ENCODE peak calls at places on chromosomes 7 and 10, in five cellular contexts. One of them, this sample, is unnamed.

GRCh38 chr10:126373982-126374381 is 14.3 kb downstream of the ADAM12 start:
- DNase-seq in mucosa of descending colon: no peak
- DNase-seq in ovary: no peak
- DNase-seq in A549: no peak
- DNase-seq in skeletal muscle cell: no peak
- DNase-seq in this sample: no peak

GRCh38 chr7:155195939-155196523 is 101.6 kb upstream of the INSIG1 start:
- DNase-seq in mucosa of descending colon: no peak
- DNase-seq in ovary: no peak
- DNase-seq in A549: no peak
- DNase-seq in skeletal muscle cell: no peak
- DNase-seq in this sample: no peak

GRCh38 chr7:40822861-40823260 is 688.1 kb downstream of the SUGCT start:
- DNase-seq in mucosa of descending colon: no peak
- DNase-seq in ovary: no peak
- DNase-seq in A549: no peak
- DNase-seq in skeletal muscle cell: no peak
- DNase-seq in this sample: no peak

GRCh38 chr7:80392229-80393169 is 119.4 kb downstream of the GNAT3 start:
- DNase-seq in mucosa of descending colon: no peak
- DNase-seq in ovary: no peak
- DNase-seq in A549: peak
- DNase-seq in skeletal muscle cell: no peak
- DNase-seq in this sample: no peak

GRCh38 chr7:148645948-148646347 is 52.8 kb upstream of the CUL1 start:
- DNase-seq in mucosa of descending colon: no peak
- DNase-seq in ovary: no peak
- DNase-seq in A549: no peak
- DNase-seq in skeletal muscle cell: no peak
- DNase-seq in this sample: no peak

GRCh38 chr10:78577673-78578072 is 491.1 kb upstream of the ZMIZ1 start:
- DNase-seq in mucosa of descending colon: no peak
- DNase-seq in ovary: no peak
- DNase-seq in A549: no peak
- DNase-seq in skeletal muscle cell: no peak
- DNase-seq in this sample: no peak

GRCh38 chr10:117663750-117664149 is 121.2 kb downstream of the EMX2 start:
- DNase-seq in mucosa of descending colon: no peak
- DNase-seq in ovary: peak
- DNase-seq in A549: peak
- DNase-seq in skeletal muscle cell: peak
- DNase-seq in this sample: no peak

GRCh38 chr10:43194266-43194665 is 56.0 kb downstream of the CSGALNACT2 start:
- DNase-seq in mucosa of descending colon: no peak
- DNase-seq in ovary: no peak
- DNase-seq in A549: no peak
- DNase-seq in skeletal muscle cell: no peak
- DNase-seq in this sample: no peak

GRCh38 chr7:7795203-7795602 is 76.8 kb upstream of the RPA3 start:
- DNase-seq in mucosa of descending colon: no peak
- DNase-seq in ovary: no peak
- DNase-seq in A549: no peak
- DNase-seq in skeletal muscle cell: no peak
- DNase-seq in this sample: no peak

GRCh38 chr10:3807221-3807927 is 22.4 kb upstream of the KLF6 start:
- DNase-seq in mucosa of descending colon: peak
- DNase-seq in ovary: no peak
- DNase-seq in A549: no peak
- DNase-seq in skeletal muscle cell: no peak
- DNase-seq in this sample: no peak

GRCh38 chr10:7192041-7192440 is 218.8 kb downstream of the SFMBT2 start:
- DNase-seq in mucosa of descending colon: no peak
- DNase-seq in ovary: no peak
- DNase-seq in A549: no peak
- DNase-seq in skeletal muscle cell: no peak
- DNase-seq in this sample: no peak

GRCh38 chr7:42831051-42831952 is 80.6 kb downstream of the C7orf25 start:
- DNase-seq in mucosa of descending colon: no peak
- DNase-seq in ovary: peak
- DNase-seq in A549: no peak
- DNase-seq in skeletal muscle cell: peak
- DNase-seq in this sample: peak

GRCh38 chr7:140230862-140231778 is 54.3 kb upstream of the KDM7A start:
- DNase-seq in mucosa of descending colon: peak
- DNase-seq in ovary: no peak
- DNase-seq in A549: peak
- DNase-seq in skeletal muscle cell: no peak
- DNase-seq in this sample: peak

GRCh38 chr7:930975-931758 is 23.3 kb downstream of the ADAP1 start:
- DNase-seq in mucosa of descending colon: peak
- DNase-seq in ovary: no peak
- DNase-seq in A549: no peak
- DNase-seq in skeletal muscle cell: no peak
- DNase-seq in this sample: no peak

GRCh38 chr10:11245095-11245479 is 227.4 kb downstream of the CELF2 start:
- DNase-seq in mucosa of descending colon: no peak
- DNase-seq in ovary: no peak
- DNase-seq in A549: no peak
- DNase-seq in skeletal muscle cell: no peak
- DNase-seq in this sample: no peak

GRCh38 chr7:90209776-90210175 is 1.8 kb upstream of the STEAP2 start:
- DNase-seq in mucosa of descending colon: no peak
- DNase-seq in ovary: no peak
- DNase-seq in A549: no peak
- DNase-seq in skeletal muscle cell: no peak
- DNase-seq in this sample: no peak

GRCh38 chr7:48537561-48537960 is 366.3 kb downstream of the ABCA13 start:
- DNase-seq in mucosa of descending colon: no peak
- DNase-seq in ovary: no peak
- DNase-seq in A549: no peak
- DNase-seq in skeletal muscle cell: no peak
- DNase-seq in this sample: no peak

GRCh38 chr7:43467406-43467805 is 115.5 kb upstream of the STK17A start:
- DNase-seq in mucosa of descending colon: no peak
- DNase-seq in ovary: no peak
- DNase-seq in A549: no peak
- DNase-seq in skeletal muscle cell: no peak
- DNase-seq in this sample: no peak

GRCh38 chr7:17706734-17707133 is 233.6 kb downstream of the SNX13 start:
- DNase-seq in mucosa of descending colon: no peak
- DNase-seq in ovary: peak
- DNase-seq in A549: peak
- DNase-seq in skeletal muscle cell: peak
- DNase-seq in this sample: peak

GRCh38 chr10:78471723-78472541 is 438.3 kb downstream of the RPS24 start:
- DNase-seq in mucosa of descending colon: no peak
- DNase-seq in ovary: peak
- DNase-seq in A549: no peak
- DNase-seq in skeletal muscle cell: no peak
- DNase-seq in this sample: no peak

GRCh38 chr7:19392246-19392645 is 247.0 kb upstream of the FERD3L start:
- DNase-seq in mucosa of descending colon: no peak
- DNase-seq in ovary: no peak
- DNase-seq in A549: no peak
- DNase-seq in skeletal muscle cell: peak
- DNase-seq in this sample: no peak

GRCh38 chr7:139022286-139022685 is 13.6 kb downstream of the ZC3HAV1L start:
- DNase-seq in mucosa of descending colon: no peak
- DNase-seq in ovary: no peak
- DNase-seq in A549: no peak
- DNase-seq in skeletal muscle cell: no peak
- DNase-seq in this sample: no peak

DNA sequence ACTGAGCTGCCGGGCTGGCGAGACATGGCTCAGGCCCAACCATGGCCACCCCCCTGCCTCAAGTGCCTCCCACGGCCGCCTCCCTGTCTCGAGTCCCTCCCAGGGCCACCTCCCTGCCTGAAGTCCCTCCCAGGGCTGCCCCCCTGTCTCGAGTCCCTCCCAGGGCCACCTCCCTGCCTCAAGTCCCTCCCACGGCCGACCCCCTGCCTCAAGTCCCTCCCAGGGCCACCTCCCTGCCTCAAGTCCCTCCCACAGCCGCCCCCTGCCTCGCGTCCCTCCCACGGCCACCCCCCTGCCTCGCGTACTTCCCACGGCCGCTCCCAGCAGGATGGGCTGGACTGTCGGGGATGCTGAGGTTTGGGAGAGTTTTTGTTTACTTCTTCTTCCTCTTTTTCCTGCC is 462.5 kb downstream of the PTPRN2 start:
- DNase-seq in mucosa of descending colon: no peak
- DNase-seq in ovary: no peak
- DNase-seq in A549: no peak
- DNase-seq in skeletal muscle cell: no peak
- DNase-seq in this sample: no peak
- H3K4me3 ChIP-seq in mucosa of descending colon: no peak
- H3K4me3 ChIP-seq in ovary: no peak
- H3K4me3 ChIP-seq in A549: no peak
- H3K4me3 ChIP-seq in skeletal muscle cell: no peak
- H3K4me3 ChIP-seq in this sample: no peak

DNA sequence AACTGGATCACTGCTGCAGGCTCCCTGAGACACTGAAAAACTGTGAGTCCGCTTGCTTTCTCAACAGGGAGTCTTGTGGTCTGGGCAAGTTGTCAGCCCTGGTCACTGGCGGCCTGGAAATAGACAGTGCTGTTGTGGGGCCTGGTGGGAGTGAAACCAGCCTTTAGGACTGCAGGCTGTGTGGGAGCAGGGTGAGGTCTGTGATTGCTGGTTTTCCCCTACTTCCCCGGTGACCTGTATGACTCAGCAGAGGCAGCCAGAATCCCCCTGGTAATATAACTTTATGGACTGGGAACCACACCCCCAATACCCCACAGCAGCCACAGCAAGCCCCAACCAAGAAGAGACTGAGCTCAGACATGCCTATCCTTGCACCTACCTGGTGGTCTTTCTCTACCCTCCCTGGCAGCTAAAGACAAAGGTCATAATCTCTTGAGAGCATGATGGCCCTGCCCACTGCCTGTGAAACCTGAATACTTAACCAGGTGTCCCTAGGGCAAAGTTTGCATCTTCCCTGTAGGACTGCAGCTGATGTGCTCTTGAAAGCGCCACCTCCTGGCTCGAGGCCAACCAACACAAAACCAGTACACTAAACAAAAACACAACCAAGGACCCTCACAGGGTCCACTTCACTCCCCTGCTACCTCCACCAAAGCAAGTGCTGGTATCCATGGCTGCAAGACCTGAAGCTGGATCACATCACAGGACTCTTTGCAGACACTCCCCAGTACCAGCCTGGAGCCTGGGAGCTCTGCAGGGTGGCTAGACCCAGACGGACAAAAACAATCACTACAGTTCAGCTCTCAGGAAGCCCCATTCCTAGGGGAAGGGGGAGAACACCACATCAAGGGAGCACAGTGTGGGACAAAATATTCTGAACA is 7.2 kb upstream of the ADAM22 start:
- DNase-seq in mucosa of descending colon: no peak
- DNase-seq in ovary: no peak
- DNase-seq in A549: no peak
- DNase-seq in skeletal muscle cell: peak
- DNase-seq in this sample: no peak
- H3K4me3 ChIP-seq in mucosa of descending colon: no peak
- H3K4me3 ChIP-seq in ovary: no peak
- H3K4me3 ChIP-seq in A549: no peak
- H3K4me3 ChIP-seq in skeletal muscle cell: no peak
- H3K4me3 ChIP-seq in this sample: no peak

DNA sequence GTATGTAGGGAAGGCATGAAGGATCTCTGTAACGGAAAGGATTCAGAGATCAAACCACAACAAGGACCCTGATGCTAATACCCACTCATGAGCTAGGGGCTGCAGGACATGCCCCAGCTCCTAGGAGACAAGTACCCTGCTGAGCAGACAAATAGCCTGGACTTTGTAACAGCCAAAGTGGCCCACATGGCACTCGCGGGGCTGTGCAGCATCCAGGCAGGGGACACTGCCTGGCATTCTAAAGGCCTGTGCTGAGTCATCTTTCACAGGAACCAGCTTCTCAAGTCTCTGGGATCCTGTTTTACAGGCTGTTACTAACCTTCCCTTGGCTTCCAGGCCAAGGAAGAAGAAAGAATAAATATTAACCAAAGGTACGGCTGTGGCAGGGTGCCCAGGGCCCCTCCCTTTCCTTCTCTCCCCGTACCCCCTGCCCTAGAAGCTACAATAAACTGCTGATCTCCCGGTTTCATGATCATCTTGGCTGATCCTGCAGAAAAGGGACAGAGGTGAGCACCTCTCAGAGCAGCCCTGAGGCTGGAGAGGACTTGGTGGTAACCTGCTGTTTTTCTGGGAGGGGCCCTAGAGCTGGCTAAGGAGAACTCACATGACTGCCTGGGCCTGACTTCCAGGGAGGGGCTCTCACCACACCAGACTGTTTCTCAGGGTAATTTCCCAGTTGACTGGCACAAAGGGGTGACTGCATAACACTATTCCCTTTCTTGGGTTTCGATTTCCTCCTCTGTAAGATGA is 4.2 kb upstream of the RPEL1 start:
- DNase-seq in mucosa of descending colon: peak
- DNase-seq in ovary: no peak
- DNase-seq in A549: peak
- DNase-seq in skeletal muscle cell: no peak
- DNase-seq in this sample: no peak
- H3K4me3 ChIP-seq in mucosa of descending colon: no peak
- H3K4me3 ChIP-seq in ovary: no peak
- H3K4me3 ChIP-seq in A549: peak
- H3K4me3 ChIP-seq in skeletal muscle cell: no peak
- H3K4me3 ChIP-seq in this sample: no peak

GRCh38 chr7:72446131-72446530 is 34.0 kb upstream of the CALN1 start:
- DNase-seq in mucosa of descending colon: no peak
- DNase-seq in ovary: no peak
- DNase-seq in A549: no peak
- DNase-seq in skeletal muscle cell: no peak
- DNase-seq in this sample: no peak
- H3K4me3 ChIP-seq in mucosa of descending colon: no peak
- H3K4me3 ChIP-seq in ovary: no peak
- H3K4me3 ChIP-seq in A549: no peak
- H3K4me3 ChIP-seq in skeletal muscle cell: no peak
- H3K4me3 ChIP-seq in this sample: no peak

GRCh38 chr10:101839421-101840063 is 4.1 kb downstream of the KCNIP2 start:
- DNase-seq in mucosa of descending colon: peak
- DNase-seq in ovary: no peak
- DNase-seq in A549: no peak
- DNase-seq in skeletal muscle cell: no peak
- DNase-seq in this sample: no peak
- H3K4me3 ChIP-seq in mucosa of descending colon: no peak
- H3K4me3 ChIP-seq in ovary: no peak
- H3K4me3 ChIP-seq in A549: peak
- H3K4me3 ChIP-seq in skeletal muscle cell: peak
- H3K4me3 ChIP-seq in this sample: peak